ENCODE peak calls at places on chromosome 6, in four cellular contexts. W, A, N and B are unnamed samples.

GRCh38 chr6:89984926-89985743 is 90.9 kb downstream of the GJA10 start:
- DNase-seq in A (no peak), N (peak; percentile 21), W (no peak), B (peak; percentile 96)

GRCh38 chr6:14276667-14277404 is 159.3 kb downstream of the CD83 start:
- DNase-seq in N (no peak), W (no peak), A (no peak), B (no peak)

GRCh38 chr6:137845460-137845859 is 21.6 kb upstream of the TNFAIP3 start:
- DNase-seq in W (no peak), A (no peak), N (no peak), B (no peak)

GRCh38 chr6:38713812-38714211 is 1.3 kb upstream of the DNAH8 start:
- DNase-seq in A (peak; percentile 25), W (no peak), N (no peak), B (no peak)

GRCh38 chr6:49565855-49566254 is 15.4 kb downstream of the C6orf141 start:
- DNase-seq in W (no peak), A (no peak), N (no peak), B (no peak)

GRCh38 chr6:87522686-87523085 is 49.9 kb downstream of the SLC35A1 start:
- DNase-seq in W (no peak), A (no peak), N (no peak), B (no peak)

GRCh38 chr6:45637611-45638257 is 260.0 kb upstream of the SUPT3H start:
- DNase-seq in N (no peak), A (no peak), W (peak; percentile 27), B (no peak)

GRCh38 chr6:11885159-11885558 is 106.6 kb upstream of the ADTRP start:
- DNase-seq in A (no peak), W (no peak), N (no peak), B (no peak)

GRCh38 chr6:118649918-118650499 is 1.4 kb downstream of the CEP85L start:
- DNase-seq in N (no peak), A (no peak), W (no peak), B (no peak)

GRCh38 chr6:142377112-142377848 is 75.5 kb downstream of the ADGRG6 start:
- DNase-seq in A (no peak), N (no peak), W (no peak), B (peak; percentile 16)

GRCh38 chr6:34544776-34545471 is 11.2 kb downstream of the SPDEF start:
- DNase-seq in N (no peak), W (no peak), A (no peak), B (no peak)

GRCh38 chr6:84456803-84457202 is 229.4 kb upstream of the CEP162 start:
- DNase-seq in N (no peak), A (no peak), W (no peak), B (no peak)

GRCh38 chr6:106247293-106247692 is 78.3 kb downstream of the ATG5 start:
- DNase-seq in W (no peak), A (no peak), N (no peak), B (no peak)

GRCh38 chr6:40796280-40797223 is 209.4 kb upstream of the LRFN2 start:
- DNase-seq in A (no peak), W (no peak), N (no peak), B (peak; percentile 89)

GRCh38 chr6:27144740-27145079 is 102.8 kb upstream of the PRSS16 start:
- DNase-seq in N (no peak), A (no peak), W (no peak), B (no peak)

GRCh38 chr6:15327271-15327670 is 81.4 kb downstream of the JARID2 start:
- DNase-seq in W (no peak), N (no peak), A (no peak), B (peak; percentile 57)

GRCh38 chr6:67567842-67568241 is 1067.2 kb upstream of the ADGRB3 start:
- DNase-seq in N (no peak), W (no peak), A (no peak), B (no peak)

GRCh38 chr6:87504440-87504839 is 31.7 kb downstream of the SLC35A1 start:
- DNase-seq in W (no peak), A (no peak), N (no peak), B (no peak)

GRCh38 chr6:112218563-112218962 is 35.8 kb downstream of the LAMA4 start:
- DNase-seq in A (no peak), W (no peak), N (no peak), B (no peak)

GRCh38 chr6:26327450-26328264 is 37.3 kb upstream of the BTN3A2 start:
- DNase-seq in N (no peak), W (no peak), A (peak; percentile 35), B (peak; percentile 80)

DNA sequence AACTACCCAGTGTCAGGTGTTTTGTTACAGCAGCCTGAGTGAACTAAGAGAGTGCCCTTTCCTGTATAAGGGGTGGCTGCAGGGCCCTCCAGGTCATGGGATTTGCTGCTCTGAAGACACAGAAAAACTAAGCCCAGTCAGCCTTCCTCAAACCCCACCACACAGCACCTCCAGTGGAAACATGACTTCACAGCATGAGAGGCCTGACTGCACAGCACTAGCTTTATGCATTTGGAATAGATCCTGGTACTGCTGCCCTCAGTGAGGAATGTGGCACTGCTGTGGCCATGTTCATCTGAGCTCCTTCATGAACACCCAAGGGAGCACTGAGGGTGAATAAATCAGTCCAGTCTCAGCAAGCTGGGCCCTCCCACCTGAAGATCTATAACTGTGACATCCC is 296.1 kb upstream of the FOXQ1 start:
- DNase-seq in N (no peak), A (no peak), W (no peak), B (no peak)
- H3K4me3 ChIP-seq in N (no peak overlapping the region), A (no peak overlapping the region), W (no peak overlapping the region), B (no peak overlapping the region)

GRCh38 chr6:110355031-110355430 is 3.1 kb downstream of the METTL24 start:
- DNase-seq in A (no peak), W (no peak), N (no peak), B (no peak)
- H3K4me1 ChIP-seq in A (peaks cover 3% of the 10 kb centered on the region), W (peaks cover 26% of the 10 kb centered on the region), N (peaks cover 34% of the 10 kb centered on the region), B (peaks cover 8% of the 10 kb centered on the region)

GRCh38 chr6:5275497-5275896 is 14.2 kb downstream of the FARS2 start:
- DNase-seq in A (no peak), W (no peak), N (no peak), B (no peak)
- H3K4me3 ChIP-seq in A (no peak overlapping the region), W (no peak overlapping the region), N (no peak overlapping the region), B (no peak overlapping the region)

GRCh38 chr6:32830936-32831335 is 7.6 kb downstream of the TAP2 start:
- DNase-seq in N (no peak), A (no peak), W (no peak), B (no peak)

GRCh38 chr6:32832535-32832934 is 6.0 kb downstream of the TAP2 start:
- DNase-seq in W (no peak), N (no peak), A (no peak), B (no peak)

GRCh38 chr6:32830017-32830416 is 8.5 kb downstream of the TAP2 start:
- DNase-seq in N (no peak), W (no peak), A (no peak), B (no peak)

GRCh38 chr6:32826996-32827395 is 10.2 kb upstream of the HLA-DOB start:
- DNase-seq in N (no peak), A (no peak), W (no peak), B (no peak)

DNA sequence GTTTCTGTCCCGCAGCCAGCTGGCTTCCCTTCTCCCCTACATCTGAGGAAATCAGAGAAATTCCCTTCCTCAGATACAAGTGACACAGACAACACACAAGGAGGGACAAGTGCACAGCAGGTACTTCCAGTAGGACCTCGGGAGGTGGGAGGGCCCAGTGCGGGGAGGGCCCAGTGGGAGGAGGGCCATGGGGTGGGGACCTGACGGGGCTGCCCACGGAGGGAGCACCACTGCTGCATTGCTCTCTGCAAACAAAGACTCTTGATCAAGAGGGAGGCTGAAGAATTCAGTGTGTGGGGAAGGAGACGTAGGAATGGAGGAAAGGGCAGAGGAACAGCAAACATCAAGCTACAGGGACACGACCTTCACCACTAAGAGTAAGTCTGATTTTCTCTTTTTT is 9.0 kb downstream of the TAP2 start:
- DNase-seq in W (no peak), N (no peak), A (no peak), B (no peak)
- H3K4me1 ChIP-seq in W (no peaks in the 10 kb centered on the region), N (peaks cover 6% of the 10 kb centered on the region), A (no peaks in the 10 kb centered on the region), B (peaks cover 6% of the 10 kb centered on the region)

GRCh38 chr6:77106992-77107391 is 356.3 kb downstream of the HTR1B start:
- DNase-seq in A (no peak), N (no peak), W (no peak), B (no peak)
- H3K4me3 ChIP-seq in A (no peak overlapping the region), N (no peak overlapping the region), W (no peak overlapping the region), B (no peak overlapping the region)

GRCh38 chr6:44253307-44254101 is 3.8 kb downstream of the SLC35B2 start:
- DNase-seq in A (peak; percentile 37), W (no peak), N (peak; percentile 62), B (peak; percentile 85)
- H3K4me1 ChIP-seq in A (peaks cover 25% of the 10 kb centered on the region), W (peaks cover 31% of the 10 kb centered on the region), N (peaks cover 86% of the 10 kb centered on the region), B (peaks cover 8% of the 10 kb centered on the region)